ENCODE peak calls at places on chromosomes 16 and 17, in five cellular contexts. P is H9, N is trophoblast cell, Q is H1, O is neuronal stem cell. B is an unnamed sample.

GRCh38 chr16:30875881-30876791 is 17.7 kb downstream of the BCL7C start:
- DNase-seq in P (no peak), N (peak), Q (no peak), O (no peak), B (peak)

GRCh38 chr16:73232555-73233422 is 184.9 kb upstream of the ZFHX3 start:
- DNase-seq in P (peak), N (peak), Q (peak), O (no peak), B (peak)

GRCh38 chr16:79776243-79776884 is 175.8 kb upstream of the MAF start:
- DNase-seq in P (peak), N (no peak), Q (no peak), O (no peak), B (peak)

GRCh38 chr16:52283018-52283417 is 263.9 kb downstream of the TOX3 start:
- DNase-seq in P (no peak), N (no peak), Q (no peak), O (no peak), B (peak)

GRCh38 chr17:72515291-72516065 is 394.7 kb downstream of the SOX9 start:
- DNase-seq in P (no peak), N (no peak), Q (no peak), O (no peak), B (no peak)

GRCh38 chr17:79907855-79908254 is 68.6 kb upstream of the CBX4 start:
- DNase-seq in P (no peak), N (no peak), Q (no peak), O (no peak), B (no peak)

GRCh38 chr17:5254903-5255521 is 20.4 kb upstream of the SCIMP start:
- DNase-seq in P (no peak), N (peak), Q (no peak), O (no peak), B (no peak)

GRCh38 chr17:80949451-80950421 is 41.9 kb upstream of the CHMP6 start:
- DNase-seq in P (peak), N (no peak), Q (no peak), O (no peak), B (no peak)

GRCh38 chr17:76397687-76398522 is 13.5 kb downstream of the SPHK1 start:
- DNase-seq in P (peak), N (peak), Q (peak), O (peak), B (peak)

GRCh38 chr16:30131869-30132475 is 9.0 kb upstream of the MAPK3 start:
- DNase-seq in P (no peak), N (no peak), Q (no peak), O (no peak), B (no peak)

GRCh38 chr16:78837706-78838105 is 738.3 kb downstream of the WWOX start:
- DNase-seq in P (no peak), N (no peak), Q (no peak), O (no peak), B (no peak)

GRCh38 chr17:57294629-57295501 is 38.5 kb downstream of the MSI2 start:
- DNase-seq in P (no peak), N (no peak), Q (no peak), O (no peak), B (peak)

GRCh38 chr16:57562066-57562465 is 19.6 kb downstream of the ADGRG5 start:
- DNase-seq in P (no peak), N (no peak), Q (no peak), O (no peak), B (no peak)

GRCh38 chr17:20266806-20267458 is 200.4 kb downstream of the LGALS9B start:
- DNase-seq in P (no peak), N (no peak), Q (no peak), O (no peak), B (no peak)

GRCh38 chr16:57889960-57890751 is 80.8 kb downstream of the CNGB1 start:
- DNase-seq in P (no peak), N (peak), Q (no peak), O (no peak), B (peak)

GRCh38 chr17:57436565-57436964 is 180.2 kb downstream of the MSI2 start:
- DNase-seq in P (no peak), N (no peak), Q (no peak), O (no peak), B (no peak)

GRCh38 chr17:38465420-38466345 is 37.4 kb downstream of the ARHGAP23 start:
- DNase-seq in P (no peak), N (no peak), Q (no peak), O (no peak), B (no peak)

GRCh38 chr17:32772453-32773025 is 104.4 kb downstream of the MYO1D start:
- DNase-seq in P (no peak), N (no peak), Q (no peak), O (no peak), B (no peak)

GRCh38 chr16:58329147-58329546 is 34.3 kb upstream of the PRSS54 start:
- DNase-seq in P (no peak), N (peak), Q (no peak), O (no peak), B (no peak)

GRCh38 chr17:57619061-57619937 is 125.8 kb downstream of the CCDC182 start:
- DNase-seq in P (no peak), N (no peak), Q (no peak), O (no peak), B (peak)

GRCh38 chr17:60087882-60088669 is 9.4 kb upstream of the HEATR6 start:
- DNase-seq in P (peak), N (no peak), Q (no peak), O (no peak), B (no peak)

GRCh38 chr17:39208893-39209292 is 8.8 kb downstream of the RPL19 start:
- DNase-seq in P (no peak), N (no peak), Q (no peak), O (no peak), B (no peak)

GRCh38 chr17:61868074-61868473 is 4.7 kb upstream of the BRIP1 start:
- DNase-seq in P (no peak), N (no peak), Q (no peak), O (no peak), B (no peak)

GRCh38 chr17:72476134-72476533 is 355.3 kb downstream of the SOX9 start:
- DNase-seq in P (no peak), N (no peak), Q (no peak), O (no peak), B (no peak)

GRCh38 chr16:82630219-82630618 is 3.5 kb downstream of the CDH13 start:
- DNase-seq in P (no peak), N (no peak), Q (no peak), O (no peak), B (peak)

GRCh38 chr16:72902276-72902675 is 145.7 kb downstream of the ZFHX3 start:
- DNase-seq in P (no peak), N (no peak), Q (no peak), O (no peak), B (no peak)

DNA sequence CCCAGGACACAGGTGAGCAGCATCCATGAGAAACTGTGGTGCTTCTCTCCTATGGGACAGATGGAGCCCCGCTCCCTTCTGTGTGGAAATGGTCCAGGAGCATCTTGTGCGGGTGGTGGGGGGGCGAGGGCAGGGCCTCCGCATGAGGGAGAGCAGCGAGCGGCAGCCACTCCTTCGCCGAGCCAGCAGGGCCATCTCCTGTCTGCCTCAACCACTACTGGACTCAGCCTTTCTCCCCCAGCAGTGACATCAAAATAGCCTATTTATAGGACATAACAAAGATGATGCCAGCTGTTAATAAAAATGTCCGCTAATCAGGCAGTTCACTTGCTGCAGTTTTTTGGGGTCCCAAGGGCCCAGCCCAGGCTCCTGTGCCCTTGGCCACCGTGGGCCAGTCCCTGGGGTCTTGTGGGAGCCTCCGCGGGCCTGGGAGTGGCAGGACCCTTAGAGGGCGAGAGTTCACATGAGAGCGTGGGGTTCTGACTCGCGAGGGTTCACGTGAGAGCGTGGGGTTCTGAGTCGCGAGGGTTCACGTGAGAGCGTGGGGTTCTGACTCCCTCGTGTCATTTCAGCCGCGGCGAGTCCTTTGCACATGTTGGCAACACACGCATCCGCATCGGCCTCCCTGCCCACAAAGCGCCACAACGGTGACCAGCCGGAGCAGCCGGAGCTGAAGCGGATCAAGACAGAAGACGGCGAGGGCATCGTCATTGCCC is 47.4 kb downstream of the WDR45B start:
- DNase-seq in P (no peak), N (no peak), Q (no peak), O (no peak), B (no peak)
- H2BK12ac ChIP-seq in P (no peak), N (no peak), Q (no peak), O (no peak), B (no peak)

GRCh38 chr17:45748911-45749310 is 35.2 kb upstream of the CRHR1 start:
- DNase-seq in P (no peak), N (no peak), Q (no peak), O (no peak), B (no peak)
- H3K18ac ChIP-seq in P (no peak), N (no peak), Q (no peak), O (peak), B (no peak)

GRCh38 chr16:2841606-2842339 is 11.7 kb downstream of the ZG16B start:
- DNase-seq in P (no peak), N (no peak), Q (no peak), O (no peak), B (no peak)
- H3K4me2 ChIP-seq in P (no peak), N (no peak), Q (peak), O (no peak), B (no peak)

GRCh38 chr16:87188104-87188503 is 129.1 kb downstream of the C16orf95 start:
- DNase-seq in P (no peak), N (no peak), Q (no peak), O (no peak), B (no peak)
- H2BK12ac ChIP-seq in P (no peak), N (no peak), Q (no peak), O (no peak), B (no peak)

DNA sequence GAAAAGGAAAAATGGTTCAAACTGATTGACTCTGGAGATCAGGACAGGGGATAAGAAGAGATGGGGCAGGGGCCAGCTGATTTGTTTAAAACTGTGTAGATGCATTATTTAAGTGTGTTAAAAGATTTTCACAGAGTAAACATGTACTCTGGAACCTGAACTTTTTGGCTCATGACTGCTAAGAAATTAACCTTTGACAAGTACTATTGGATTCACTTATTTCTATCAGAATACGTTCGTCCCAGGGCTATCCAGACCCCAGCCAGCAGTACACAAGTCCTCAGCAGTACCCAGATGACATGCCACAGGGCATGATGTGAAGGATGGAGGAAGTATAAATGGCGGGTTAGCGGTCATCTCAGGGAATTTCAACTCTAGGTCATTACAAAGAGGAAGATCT is 253.8 kb downstream of the STX8 start:
- DNase-seq in P (no peak), N (no peak), Q (no peak), O (no peak), B (no peak)
- H3K18ac ChIP-seq in P (no peak), N (no peak), Q (no peak), O (no peak), B (no peak)

B was measured in mesenchymal stem cell.